ENCODE peak calls at places on chromosomes 11 and 22, in five cellular contexts. R, M, Y, A and O are unnamed samples. For H3F3A, H4K20me1 and H3K4me1, the result is how much of the 10 kb centered on the place peaks cover.

GRCh38 chr11:125322317-125322716 is 157.8 kb downstream of the PKNOX2 start:
- DNase-seq in R (no peak), M (no peak), Y (no peak), A (no peak), O (no peak)

GRCh38 chr22:26526165-26526564 is 13.9 kb upstream of the TFIP11 start:
- DNase-seq in R (no peak), M (no peak), Y (no peak), A (no peak), O (no peak)

GRCh38 chr11:60305906-60306619 is 21.0 kb upstream of the MS4A6E start:
- DNase-seq in R (no peak), M (no peak), Y (peak), A (peak), O (peak)

GRCh38 chr11:82577246-82577645 is 156.4 kb downstream of the FAM181B start:
- DNase-seq in R (no peak), M (peak), Y (no peak), A (no peak), O (no peak)

GRCh38 chr11:126350811-126351210 is 4.7 kb upstream of the ST3GAL4 start:
- DNase-seq in R (no peak), M (no peak), Y (no peak), A (no peak), O (no peak)

GRCh38 chr22:23011105-23011674 is 59.1 kb upstream of the GNAZ start:
- DNase-seq in R (no peak), M (no peak), Y (no peak), A (no peak), O (no peak)

GRCh38 chr11:111631666-111632039 is 29.4 kb downstream of the SIK2 start:
- DNase-seq in R (no peak), M (no peak), Y (peak), A (peak), O (no peak)

GRCh38 chr11:106424111-106424510 is 346.6 kb downstream of the AASDHPPT start:
- DNase-seq in R (peak), M (no peak), Y (peak), A (peak), O (no peak)

GRCh38 chr11:133443361-133443760 is 88.9 kb downstream of the OPCML start:
- DNase-seq in R (no peak), M (no peak), Y (no peak), A (no peak), O (no peak)

GRCh38 chr22:40421082-40421350 is 50.6 kb downstream of the SGSM3 start:
- DNase-seq in R (no peak), M (no peak), Y (no peak), A (no peak), O (no peak)

GRCh38 chr22:45582236-45582954 is 79.7 kb downstream of the FBLN1 start:
- DNase-seq in R (no peak), M (no peak), Y (no peak), A (no peak), O (no peak)

GRCh38 chr11:134145715-134146114 is 76.8 kb downstream of the JAM3 start:
- DNase-seq in R (no peak), M (no peak), Y (no peak), A (no peak), O (no peak)

GRCh38 chr11:109435121-109435742 is 13.2 kb downstream of the C11orf87 start:
- DNase-seq in R (no peak), M (no peak), Y (peak), A (peak), O (no peak)

GRCh38 chr11:31856248-31856647 is 45.1 kb upstream of the PAX6 start:
- DNase-seq in R (peak), M (no peak), Y (peak), A (peak), O (no peak)

GRCh38 chr11:5277807-5278206 is 8.1 kb upstream of the HBE1 start:
- DNase-seq in R (no peak), M (no peak), Y (no peak), A (no peak), O (no peak)

GRCh38 chr22:30968015-30968923 is at the start of gene MORC2:
- DNase-seq in R (no peak), M (no peak), Y (peak), A (no peak), O (no peak)

GRCh38 chr11:36312593-36312990 is 16.5 kb downstream of the PRR5L start:
- DNase-seq in R (peak), M (no peak), Y (peak), A (peak), O (no peak)

GRCh38 chr11:46597609-46598219 is 3.9 kb upstream of the AMBRA1 start:
- DNase-seq in R (no peak), M (no peak), Y (no peak), A (peak), O (no peak)

GRCh38 chr11:60919956-60920355 is 4.3 kb upstream of the TMEM132A start:
- DNase-seq in R (no peak), M (no peak), Y (no peak), A (peak), O (no peak)

GRCh38 chr22:39205344-39206021 is 39.3 kb downstream of the PDGFB start:
- DNase-seq in R (peak), M (no peak), Y (peak), A (peak), O (no peak)

GRCh38 chr11:19738124-19738523 is 25.5 kb downstream of the NAV2 start:
- DNase-seq in R (no peak), M (peak), Y (no peak), A (no peak), O (no peak)

GRCh38 chr11:117888140-117888561 is 11.7 kb upstream of the FXYD6 start:
- DNase-seq in R (no peak), M (no peak), Y (no peak), A (no peak), O (no peak)

GRCh38 chr22:29062286-29062949 is 787 bp upstream of the C22orf31 start:
- DNase-seq in R (no peak), M (no peak), Y (no peak), A (peak), O (no peak)

GRCh38 chr22:29342577-29343312 is 27.2 kb upstream of the RASL10A start:
- DNase-seq in R (peak), M (peak), Y (no peak), A (no peak), O (no peak)

GRCh38 chr22:45036154-45036553 is 26.3 kb upstream of the PHF21B start:
- DNase-seq in R (no peak), M (no peak), Y (no peak), A (no peak), O (no peak)

GRCh38 chr11:73958521-73959141 is 7.8 kb downstream of the DNAJB13 start:
- DNase-seq in R (no peak), M (no peak), Y (no peak), A (no peak), O (no peak)

GRCh38 chr11:134432776-134433175 is 20.7 kb upstream of the B3GAT1 start:
- DNase-seq in R (no peak), M (no peak), Y (no peak), A (no peak), O (no peak)

GRCh38 chr22:27719535-27720227 is 81.9 kb downstream of the MN1 start:
- DNase-seq in R (no peak), M (no peak), Y (no peak), A (peak), O (no peak)

GRCh38 chr22:29587938-29588699 is 7.2 kb upstream of the NIPSNAP1 start:
- DNase-seq in R (peak), M (no peak), Y (peak), A (peak), O (no peak)

GRCh38 chr22:47784367-47784983 is 1022.0 kb downstream of the TBC1D22A start:
- DNase-seq in R (no peak), M (no peak), Y (no peak), A (no peak), O (no peak)

GRCh38 chr11:122180435-122180834 is 64.4 kb upstream of the BLID start:
- DNase-seq in R (peak), M (no peak), Y (peak), A (peak), O (no peak)

GRCh38 chr11:107859459-107860239 is 1.1 kb upstream of the SLC35F2 start:
- DNase-seq in R (peak), M (peak), Y (peak), A (peak), O (peak)

GRCh38 chr11:113023228-113023627 is 62.0 kb downstream of the NCAM1 start:
- DNase-seq in R (no peak), M (no peak), Y (no peak), A (peak), O (no peak)

GRCh38 chr11:123137496-123138270 is 57.4 kb downstream of the CLMP start:
- DNase-seq in R (no peak), M (peak), Y (no peak), A (peak), O (peak)

GRCh38 chr11:130571947-130572584 is 123.6 kb downstream of the ADAMTS15 start:
- DNase-seq in R (no peak), M (no peak), Y (no peak), A (no peak), O (no peak)

GRCh38 chr11:118915941-118916841 is 9.5 kb downstream of the BCL9L start:
- DNase-seq in R (no peak), M (no peak), Y (no peak), A (peak), O (no peak)

DNA sequence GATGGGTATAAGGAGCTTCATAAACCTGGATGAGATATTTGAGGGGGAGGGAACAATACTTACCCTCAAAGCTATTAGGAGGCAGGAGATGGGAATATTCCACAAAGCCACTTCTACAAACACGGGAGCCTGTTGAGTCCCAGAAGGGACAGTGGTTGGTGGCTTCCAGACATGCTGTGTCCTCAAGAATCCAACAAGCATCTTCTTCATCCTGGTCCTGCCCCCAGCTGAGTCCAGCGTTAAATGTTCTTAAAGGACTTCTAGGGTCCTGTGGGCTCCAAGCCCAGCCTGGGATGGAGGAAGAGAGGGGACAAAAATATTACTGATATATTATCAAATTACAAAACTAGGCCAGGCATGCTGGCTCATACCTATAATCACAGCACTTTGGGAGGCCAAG is 2.3 kb downstream of the CSKMT start:
- DNase-seq in R (no peak), M (no peak), Y (no peak), A (no peak), O (no peak)
- H3F3A ChIP-seq in R (half or more), M (under half), Y (under half), A (under half), O (half or more)

GRCh38 chr22:49803134-49803533 is 24.5 kb downstream of the BRD1 start:
- DNase-seq in R (no peak), M (no peak), Y (no peak), A (no peak), O (no peak)
- H4K20me1 ChIP-seq in R (half or more), M (half or more), Y (under half), A (under half), O (half or more)

GRCh38 chr11:62558669-62559068 is 12.1 kb upstream of the AHNAK start:
- DNase-seq in R (no peak), M (no peak), Y (no peak), A (no peak), O (no peak)
- H3K4me1 ChIP-seq in R (half or more), M (half or more), Y (half or more), A (half or more), O (half or more)

GRCh38 chr11:14334893-14335292 is 24.1 kb downstream of the RRAS2 start:
- DNase-seq in R (no peak), M (no peak), Y (no peak), A (no peak), O (no peak)

GRCh38 chr11:14334193-14334592 is 24.8 kb downstream of the RRAS2 start:
- DNase-seq in R (no peak), M (no peak), Y (no peak), A (no peak), O (no peak)

GRCh38 chr11:14331476-14332136 is 27.4 kb downstream of the RRAS2 start:
- DNase-seq in R (no peak), M (no peak), Y (no peak), A (no peak), O (no peak)

GRCh38 chr11:14327105-14327504 is 31.9 kb downstream of the RRAS2 start:
- DNase-seq in R (no peak), M (no peak), Y (no peak), A (no peak), O (no peak)

GRCh38 chr11:14329702-14330101 is 29.3 kb downstream of the RRAS2 start:
- DNase-seq in R (no peak), M (no peak), Y (no peak), A (no peak), O (no peak)
- H3F3A ChIP-seq in R (under half), M (under half), Y (under half), A (under half), O (under half)

GRCh38 chr11:87031433-87032170 is 6.1 kb upstream of the TMEM135 start:
- DNase-seq in R (peak), M (no peak), Y (peak), A (no peak), O (no peak)

GRCh38 chr11:87030458-87031054 is 7.2 kb upstream of the TMEM135 start:
- DNase-seq in R (peak), M (no peak), Y (peak), A (no peak), O (no peak)

GRCh38 chr11:87022738-87023137 is 15.0 kb upstream of the TMEM135 start:
- DNase-seq in R (no peak), M (no peak), Y (no peak), A (no peak), O (no peak)

GRCh38 chr11:87033561-87033960 is 4.2 kb upstream of the TMEM135 start:
- DNase-seq in R (no peak), M (no peak), Y (no peak), A (peak), O (no peak)

GRCh38 chr11:87028688-87029087 is 9.0 kb upstream of the TMEM135 start:
- DNase-seq in R (peak), M (no peak), Y (no peak), A (no peak), O (no peak)
- H4K20me1 ChIP-seq in R (under half), M (under half), Y (under half), A (under half), O (under half)

DNA sequence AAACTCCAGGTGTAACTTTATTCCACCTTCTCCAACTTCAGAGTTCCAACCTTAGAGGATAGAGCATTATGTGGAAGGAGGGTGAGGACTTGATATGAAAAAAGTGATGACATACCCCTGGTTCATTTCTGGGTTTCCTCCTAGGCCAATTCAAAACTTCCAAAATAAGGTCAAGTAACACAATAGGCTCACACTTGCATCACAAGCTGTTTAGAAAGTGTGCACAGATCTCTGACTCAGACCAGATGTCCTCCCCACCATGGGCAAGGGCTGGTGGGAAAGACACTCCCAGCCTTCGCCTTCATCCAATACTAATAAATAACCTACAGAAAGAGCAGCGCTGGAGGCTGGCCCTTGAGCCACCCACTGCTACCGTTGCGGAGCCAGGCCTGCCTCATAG is 5.8 kb upstream of the BUD13 start:
- DNase-seq in R (no peak), M (no peak), Y (no peak), A (no peak), O (no peak)
- H3K4me1 ChIP-seq in R (under half), M (under half), Y (under half), A (under half), O (under half)

GRCh38 chr22:36512333-36512732 is 5.5 kb upstream of the FOXRED2 start:
- DNase-seq in R (no peak), M (no peak), Y (no peak), A (no peak), O (no peak)

GRCh38 chr22:36510966-36511881 is 4.4 kb upstream of the FOXRED2 start:
- DNase-seq in R (no peak), M (peak), Y (peak), A (peak), O (peak)

GRCh38 chr22:36506637-36507517 is at the start of gene FOXRED2:
- DNase-seq in R (peak), M (peak), Y (peak), A (peak), O (peak)

GRCh38 chr22:36507518-36508010 is 724 bp upstream of the FOXRED2 start:
- DNase-seq in R (no peak), M (no peak), Y (no peak), A (no peak), O (no peak)

DNA sequence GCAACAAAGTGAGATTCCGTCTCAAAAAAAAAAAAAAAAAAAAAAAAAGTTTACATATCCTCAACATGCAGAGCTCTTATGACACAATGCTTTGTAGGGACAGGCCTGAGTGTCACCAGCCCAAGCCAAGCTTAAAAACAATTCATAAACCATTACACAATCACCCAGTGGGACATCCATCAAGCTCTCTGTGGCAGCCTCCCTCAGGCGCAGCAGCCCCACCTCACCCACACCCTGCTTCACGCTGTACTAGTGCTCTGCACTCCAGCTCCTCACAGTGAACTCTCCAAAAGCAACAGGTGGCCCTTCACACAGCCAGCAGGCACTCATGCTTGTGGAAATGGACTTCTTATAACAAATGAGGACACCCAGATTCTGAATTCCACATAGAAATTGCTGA is 3.5 kb upstream of the FOXRED2 start:
- DNase-seq in R (peak), M (no peak), Y (no peak), A (no peak), O (no peak)
- H3F3A ChIP-seq in R (half or more), M (under half), Y (under half), A (half or more), O (half or more)

DNA sequence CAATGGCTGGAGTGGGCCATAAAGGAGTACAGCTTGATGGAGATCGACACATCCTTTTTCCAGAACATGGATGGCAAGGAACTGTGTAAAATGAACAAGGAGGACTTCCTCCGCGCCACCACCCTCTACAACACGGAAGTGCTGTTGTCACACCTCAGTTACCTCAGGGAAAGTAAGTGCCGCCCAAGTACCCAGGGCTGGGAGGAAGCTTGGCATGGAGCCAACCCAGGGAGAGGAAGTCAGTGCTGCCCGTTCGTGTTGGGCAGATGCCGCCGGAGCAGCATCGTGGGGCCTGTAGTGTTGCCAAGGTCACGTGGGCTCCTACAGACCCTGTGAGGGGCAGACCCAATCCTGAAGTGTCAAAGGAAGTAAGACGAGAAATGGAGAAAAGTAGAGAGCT is 78.9 kb downstream of the FLI1 start:
- DNase-seq in R (no peak), M (no peak), Y (no peak), A (no peak), O (no peak)
- H4K20me1 ChIP-seq in R (under half), M (under half), Y (under half), A (under half), O (under half)